ENCODE peak calls at places on chromosomes 11 and 22, in six cellular contexts. U is pancreas, E is IMR-90, S is fibroblast of lung, N is fibroblast of mammary gland, Y is heart left ventricle. R is an unnamed sample.

GRCh38 chr11:34758262-34758661 is 137.4 kb downstream of the EHF start:
- DNase-seq in S (peak), U (no peak), Y (no peak), E (peak), N (peak), R (peak)

GRCh38 chr11:120815260-120816100 is 208.4 kb upstream of the TBCEL start:
- DNase-seq in N (no peak), Y (no peak), S (no peak), U (no peak), E (no peak), R (peak)

GRCh38 chr11:68461284-68461861 is 821 bp downstream of the PPP6R3 start:
- DNase-seq in E (peak), S (peak), U (peak), Y (no peak), N (no peak), R (no peak)

GRCh38 chr22:24171822-24172221 is 9.5 kb upstream of the SUSD2 start:
- DNase-seq in E (no peak), U (no peak), S (no peak), N (no peak), Y (no peak), R (no peak)

GRCh38 chr11:10275714-10276113 is 18.3 kb downstream of the SBF2 start:
- DNase-seq in Y (no peak), N (peak), E (no peak), S (no peak), U (no peak), R (no peak)

GRCh38 chr22:46057206-46057605 is 80.2 kb upstream of the WNT7B start:
- DNase-seq in Y (peak), E (no peak), N (peak), S (peak), U (peak), R (no peak)

GRCh38 chr11:2395211-2395730 is 5.3 kb upstream of the TSSC4 start:
- DNase-seq in U (no peak), N (no peak), S (no peak), E (no peak), Y (no peak), R (no peak)

GRCh38 chr11:45457649-45458048 is 171.5 kb upstream of the SYT13 start:
- DNase-seq in U (no peak), E (peak), Y (no peak), N (peak), S (peak), R (no peak)

GRCh38 chr11:67484847-67485311 is 2.1 kb downstream of the AIP start:
- DNase-seq in U (no peak), E (no peak), N (no peak), Y (no peak), S (no peak), R (no peak)

GRCh38 chr11:93747122-93747521 is 5.7 kb downstream of the C11orf54 start:
- DNase-seq in U (no peak), N (no peak), S (no peak), E (no peak), Y (no peak), R (no peak)

GRCh38 chr11:17273668-17274321 is 2.7 kb upstream of the NUCB2 start:
- DNase-seq in E (no peak), Y (no peak), N (no peak), U (no peak), S (no peak), R (no peak)

GRCh38 chr11:101862410-101863233 is 52.2 kb upstream of the CEP126 start:
- DNase-seq in Y (peak), S (peak), E (peak), U (no peak), N (peak), R (peak)

GRCh38 chr11:46352063-46352841 is 5.0 kb downstream of the DGKZ start:
- DNase-seq in U (peak), E (no peak), S (peak), Y (peak), N (peak), R (no peak)

GRCh38 chr11:113096661-113097060 is 135.4 kb downstream of the NCAM1 start:
- DNase-seq in U (no peak), E (no peak), S (no peak), Y (no peak), N (no peak), R (no peak)

GRCh38 chr22:37098976-37099577 is 10.4 kb downstream of the TMPRSS6 start:
- DNase-seq in E (no peak), U (no peak), N (no peak), S (no peak), Y (no peak), R (no peak)
- TF ChIP-seq CTCF in E (no peak), U (no peak), N (peak), S (no peak), Y (no peak), R (peak)

GRCh38 chr22:35664955-35665577 is 16.8 kb downstream of the APOL6 start:
- DNase-seq in S (no peak), E (no peak), U (no peak), Y (no peak), N (no peak), R (no peak)
- H3K4me3 ChIP-seq in S (no peak), E (no peak), U (no peak), Y (no peak), N (no peak), R (no peak)

DNA sequence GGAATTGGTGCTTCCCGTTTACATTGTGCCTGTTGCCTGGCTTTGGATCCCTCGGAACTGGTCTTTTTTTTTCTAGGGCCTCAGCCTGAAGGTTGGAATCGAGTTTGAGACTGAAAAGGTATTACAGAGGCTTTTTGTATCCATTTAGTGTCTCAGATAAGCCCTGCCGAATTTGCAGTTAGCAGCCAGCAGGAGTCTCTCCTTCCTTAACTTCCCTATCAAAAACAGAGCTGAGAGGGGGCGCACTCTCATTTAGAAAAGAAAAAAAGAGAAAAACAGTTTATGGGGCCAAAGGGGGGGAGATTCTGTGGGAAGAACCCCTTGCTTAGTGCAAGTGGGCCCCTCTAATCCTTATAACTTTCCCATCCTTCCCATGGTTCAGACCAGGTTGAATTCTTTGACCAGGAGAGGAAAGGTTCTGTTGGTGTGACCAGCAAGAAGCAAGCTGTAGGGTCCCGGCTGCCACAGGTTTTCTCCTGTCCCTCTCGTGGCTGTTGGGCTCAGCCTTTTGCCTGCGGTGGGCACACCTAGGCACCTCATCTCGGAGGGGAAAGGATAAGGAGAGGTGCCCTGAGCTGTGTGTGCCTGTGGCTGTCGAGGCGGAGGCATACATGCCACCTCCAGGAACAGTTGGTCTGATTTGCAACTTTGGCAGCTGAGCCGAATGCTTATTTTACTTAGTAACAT is 565.1 kb upstream of the CNTN5 start:
- DNase-seq in E (no peak), Y (no peak), U (no peak), S (no peak), N (no peak), R (no peak)
- TF ChIP-seq CTCF in E (no peak), Y (no peak), U (no peak), S (no peak), N (no peak), R (peak)

DNA sequence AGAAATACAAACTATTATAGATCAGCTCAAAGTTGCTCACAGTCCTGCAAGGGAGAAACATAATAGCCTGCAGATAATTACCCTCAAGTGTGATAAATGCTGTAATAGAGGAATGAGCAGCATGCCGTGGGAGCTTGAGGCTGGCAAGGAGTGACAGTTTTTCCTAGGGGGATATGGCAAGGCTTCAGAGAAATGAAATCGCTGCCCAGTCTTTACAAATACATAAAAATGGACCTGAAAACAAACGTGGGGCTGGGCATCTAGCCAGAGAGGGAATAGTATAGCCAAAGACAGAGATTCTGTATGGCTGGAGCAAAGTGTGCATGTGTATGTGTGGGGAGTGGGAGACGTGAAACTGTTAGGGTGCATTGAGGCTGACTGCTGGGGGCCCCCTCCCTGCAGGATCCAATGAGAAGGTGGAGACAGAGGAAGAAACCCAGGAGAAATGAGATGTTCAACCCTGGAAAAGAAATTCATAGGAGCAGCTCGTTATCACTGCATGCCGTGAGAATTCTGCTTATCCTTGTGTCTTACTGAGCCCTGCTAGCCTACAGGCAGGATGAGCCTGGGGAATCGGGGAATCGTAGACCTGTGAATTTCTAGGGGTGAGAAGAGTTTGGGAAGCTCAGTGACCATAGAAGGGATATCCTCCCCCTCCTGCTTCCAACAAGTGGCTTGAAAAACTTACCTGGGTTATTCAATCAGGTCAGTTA is 167.0 kb downstream of the LDLRAD3 start:
- DNase-seq in N (no peak), U (no peak), Y (no peak), E (no peak), S (no peak), R (no peak)
- H3K4me3 ChIP-seq in N (no peak), U (no peak), Y (no peak), E (no peak), S (no peak), R (no peak)

GRCh38 chr22:17097062-17097461 is 12.3 kb downstream of the IL17RA start:
- DNase-seq in Y (no peak), N (no peak), S (no peak), E (no peak), U (no peak), R (no peak)
- TF ChIP-seq CTCF in Y (no peak), N (no peak), S (no peak), E (no peak), U (no peak), R (no peak)

R was measured in LNCaP clone FGC.